ENCODE peak calls at places on chromosomes 11 and 22, in four cellular contexts. One of them, this sample, is unnamed.

GRCh38 chr22:45317551-45318167 is 7.9 kb downstream of the FAM118A start:
- DNase-seq in GM06990: no peak
- DNase-seq in fibroblast of the aortic adventitia: peak; percentile 85
- DNase-seq in sigmoid colon: peak; percentile 84
- DNase-seq in this sample: no peak

GRCh38 chr11:32145282-32145681 is 54.4 kb downstream of the RCN1 start:
- DNase-seq in GM06990: no peak
- DNase-seq in fibroblast of the aortic adventitia: no peak
- DNase-seq in sigmoid colon: no peak
- DNase-seq in this sample: no peak

GRCh38 chr11:11251394-11251970 is 101.6 kb downstream of the CSNK2A3 start:
- DNase-seq in GM06990: no peak
- DNase-seq in fibroblast of the aortic adventitia: no peak
- DNase-seq in sigmoid colon: no peak
- DNase-seq in this sample: no peak

GRCh38 chr11:31816467-31817053 is 5.4 kb upstream of the PAX6 start:
- DNase-seq in GM06990: no peak
- DNase-seq in fibroblast of the aortic adventitia: no peak
- DNase-seq in sigmoid colon: peak; percentile 56
- DNase-seq in this sample: no peak

GRCh38 chr11:74676596-74676995 is 54.6 kb downstream of the CHRDL2 start:
- DNase-seq in GM06990: no peak
- DNase-seq in fibroblast of the aortic adventitia: no peak
- DNase-seq in sigmoid colon: no peak
- DNase-seq in this sample: no peak

GRCh38 chr22:42645341-42645937 is 3.8 kb downstream of the CYB5R3 start:
- DNase-seq in GM06990: no peak
- DNase-seq in fibroblast of the aortic adventitia: no peak
- DNase-seq in sigmoid colon: no peak
- DNase-seq in this sample: no peak

GRCh38 chr11:91231226-91231625 is 993.4 kb upstream of the FAT3 start:
- DNase-seq in GM06990: no peak
- DNase-seq in fibroblast of the aortic adventitia: no peak
- DNase-seq in sigmoid colon: no peak
- DNase-seq in this sample: no peak

GRCh38 chr22:44583076-44583760 is 85.2 kb upstream of the RTL6 start:
- DNase-seq in GM06990: no peak
- DNase-seq in fibroblast of the aortic adventitia: peak; percentile 38
- DNase-seq in sigmoid colon: peak; percentile 38
- DNase-seq in this sample: no peak

GRCh38 chr11:46050065-46050464 is 71.2 kb downstream of the PHF21A start:
- DNase-seq in GM06990: no peak
- DNase-seq in fibroblast of the aortic adventitia: peak; percentile 82
- DNase-seq in sigmoid colon: peak; percentile 70
- DNase-seq in this sample: no peak

GRCh38 chr11:11036185-11037161 is 178.6 kb upstream of the ZBED5 start:
- DNase-seq in GM06990: no peak
- DNase-seq in fibroblast of the aortic adventitia: peak; percentile 72
- DNase-seq in sigmoid colon: no peak
- DNase-seq in this sample: peak; percentile 50

GRCh38 chr22:22948651-22949611 is 61.3 kb downstream of the IGLL5 start:
- DNase-seq in GM06990: no peak
- DNase-seq in fibroblast of the aortic adventitia: peak; percentile 27
- DNase-seq in sigmoid colon: no peak
- DNase-seq in this sample: no peak

GRCh38 chr11:123195182-123196059 is at the start of gene CLMP:
- DNase-seq in GM06990: no peak
- DNase-seq in fibroblast of the aortic adventitia: peak; percentile 70
- DNase-seq in sigmoid colon: peak; percentile 93
- DNase-seq in this sample: no peak

GRCh38 chr11:20668844-20669832 is at the start of gene NELL1:
- DNase-seq in GM06990: peak; percentile 3
- DNase-seq in fibroblast of the aortic adventitia: no peak
- DNase-seq in sigmoid colon: no peak
- DNase-seq in this sample: no peak

GRCh38 chr11:61683961-61684869 is 4.0 kb downstream of the DAGLA start:
- DNase-seq in GM06990: no peak
- DNase-seq in fibroblast of the aortic adventitia: peak; percentile 55
- DNase-seq in sigmoid colon: no peak
- DNase-seq in this sample: no peak

GRCh38 chr11:45390407-45390806 is 104.3 kb upstream of the SYT13 start:
- DNase-seq in GM06990: no peak
- DNase-seq in fibroblast of the aortic adventitia: no peak
- DNase-seq in sigmoid colon: no peak
- DNase-seq in this sample: no peak

GRCh38 chr11:98734686-98735085 is 286.1 kb upstream of the CNTN5 start:
- DNase-seq in GM06990: no peak
- DNase-seq in fibroblast of the aortic adventitia: no peak
- DNase-seq in sigmoid colon: no peak
- DNase-seq in this sample: no peak

DNA sequence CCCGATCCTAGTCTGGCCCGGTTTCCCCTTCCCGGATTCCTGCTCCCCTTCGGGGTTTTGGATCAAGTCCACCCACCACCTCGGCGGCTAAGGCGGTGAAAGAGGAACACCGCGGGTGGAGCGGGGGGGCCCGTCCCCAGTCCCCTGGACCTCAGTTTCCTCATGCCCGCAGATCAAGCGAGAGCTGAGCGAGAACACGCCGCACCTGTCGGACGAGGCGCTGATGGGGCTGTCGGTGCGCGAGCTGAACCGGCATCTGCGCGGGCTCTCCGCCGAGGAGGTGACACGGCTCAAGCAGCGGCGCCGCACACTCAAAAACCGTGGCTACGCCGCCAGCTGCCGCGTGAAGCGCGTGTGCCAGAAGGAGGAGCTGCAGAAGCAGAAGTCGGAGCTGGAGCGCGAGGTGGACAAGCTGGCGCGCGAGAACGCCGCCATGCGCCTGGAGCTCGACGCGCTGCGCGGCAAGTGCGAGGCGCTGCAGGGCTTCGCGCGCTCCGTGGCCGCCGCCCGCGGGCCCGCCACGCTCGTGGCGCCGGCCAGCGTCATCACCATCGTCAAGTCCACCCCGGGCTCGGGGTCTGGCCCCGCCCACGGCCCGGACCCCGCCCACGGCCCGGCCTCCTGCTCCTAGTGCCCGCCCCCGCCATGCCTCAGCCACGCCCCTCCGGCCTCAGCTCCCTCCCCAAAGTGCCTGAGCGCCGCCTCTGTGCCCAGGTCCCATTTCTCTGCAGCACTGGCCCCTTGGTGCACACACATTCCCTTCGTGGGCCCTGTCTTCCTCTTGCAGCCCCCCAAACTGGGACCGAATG is 12.7 kb downstream of the MAFF start:
- DNase-seq in GM06990: peak; percentile 83
- DNase-seq in fibroblast of the aortic adventitia: peak; percentile 49
- DNase-seq in sigmoid colon: peak; percentile 83
- DNase-seq in this sample: no peak
- TF ChIP-seq CTCF in GM06990: peak; percentile 20
- TF ChIP-seq CTCF in fibroblast of the aortic adventitia: no peak
- TF ChIP-seq CTCF in sigmoid colon: peak; percentile 25
- TF ChIP-seq CTCF in this sample: no peak

GRCh38 chr11:119904636-119905035 is 175.6 kb upstream of the NECTIN1 start:
- DNase-seq in GM06990: no peak
- DNase-seq in fibroblast of the aortic adventitia: no peak
- DNase-seq in sigmoid colon: no peak
- DNase-seq in this sample: no peak
- H3K4me3 ChIP-seq in GM06990: no peak overlapping the region
- H3K4me3 ChIP-seq in fibroblast of the aortic adventitia: no peak overlapping the region
- H3K4me3 ChIP-seq in sigmoid colon: no peak overlapping the region
- H3K4me3 ChIP-seq in this sample: no peak overlapping the region

GRCh38 chr11:133618500-133618899 is 86.2 kb upstream of the OPCML start:
- DNase-seq in GM06990: no peak
- DNase-seq in fibroblast of the aortic adventitia: no peak
- DNase-seq in sigmoid colon: no peak
- DNase-seq in this sample: no peak
- TF ChIP-seq CTCF in GM06990: no peak
- TF ChIP-seq CTCF in fibroblast of the aortic adventitia: no peak
- TF ChIP-seq CTCF in sigmoid colon: no peak
- TF ChIP-seq CTCF in this sample: no peak

GRCh38 chr11:128891410-128891861 is 280 bp downstream of the KCNJ5 start:
- DNase-seq in GM06990: no peak
- DNase-seq in fibroblast of the aortic adventitia: no peak
- DNase-seq in sigmoid colon: peak; percentile 56
- DNase-seq in this sample: no peak

GRCh38 chr11:128889657-128890213 is 1.4 kb upstream of the KCNJ5 start:
- DNase-seq in GM06990: no peak
- DNase-seq in fibroblast of the aortic adventitia: no peak
- DNase-seq in sigmoid colon: no peak
- DNase-seq in this sample: no peak

GRCh38 chr11:128890216-128890542 is 977 bp upstream of the KCNJ5 start:
- DNase-seq in GM06990: no peak
- DNase-seq in fibroblast of the aortic adventitia: no peak
- DNase-seq in sigmoid colon: no peak
- DNase-seq in this sample: no peak

GRCh38 chr11:128891912-128892398 is 799 bp downstream of the KCNJ5 start:
- DNase-seq in GM06990: no peak
- DNase-seq in fibroblast of the aortic adventitia: no peak
- DNase-seq in sigmoid colon: peak; percentile 57
- DNase-seq in this sample: no peak

GRCh38 chr11:128890543-128891409 is at the start of gene KCNJ5:
- DNase-seq in GM06990: no peak
- DNase-seq in fibroblast of the aortic adventitia: peak; percentile 30
- DNase-seq in sigmoid colon: no peak
- DNase-seq in this sample: no peak
- H3K4me3 ChIP-seq in GM06990: no peak within 1 kb of the TSS
- H3K4me3 ChIP-seq in fibroblast of the aortic adventitia: peak within 1 kb of the TSS; percentile 60
- H3K4me3 ChIP-seq in sigmoid colon: peak within 1 kb of the TSS; percentile 42
- H3K4me3 ChIP-seq in this sample: no peak within 1 kb of the TSS